ENCODE peak calls at places on chromosomes 16 and 17, in eight cellular contexts. One of them, this sample, is unnamed.

GRCh38 chr17:42553866-42554249 is 1.1 kb downstream of the HSD17B1 start:
- DNase-seq in fibroblast of pulmonary artery: no peak
- DNase-seq in OCI-LY7: no peak
- DNase-seq in heart right ventricle: no peak
- DNase-seq in Panc1: no peak
- DNase-seq in A549: no peak
- DNase-seq in tibial nerve: no peak
- DNase-seq in HL-60: no peak
- DNase-seq in this sample: no peak

GRCh38 chr17:8087075-8087941 is at the start of gene ALOX12B:
- DNase-seq in fibroblast of pulmonary artery: no peak
- DNase-seq in OCI-LY7: no peak
- DNase-seq in heart right ventricle: no peak
- DNase-seq in Panc1: no peak
- DNase-seq in A549: no peak
- DNase-seq in tibial nerve: no peak
- DNase-seq in HL-60: no peak
- DNase-seq in this sample: no peak

GRCh38 chr16:80682435-80683070 is 121.8 kb downstream of the CDYL2 start:
- DNase-seq in fibroblast of pulmonary artery: peak
- DNase-seq in OCI-LY7: no peak
- DNase-seq in heart right ventricle: no peak
- DNase-seq in Panc1: no peak
- DNase-seq in A549: no peak
- DNase-seq in tibial nerve: no peak
- DNase-seq in HL-60: no peak
- DNase-seq in this sample: no peak

GRCh38 chr16:56679813-56680212 is 2.5 kb upstream of the MT1X start:
- DNase-seq in fibroblast of pulmonary artery: no peak
- DNase-seq in OCI-LY7: no peak
- DNase-seq in heart right ventricle: peak
- DNase-seq in Panc1: peak
- DNase-seq in A549: no peak
- DNase-seq in tibial nerve: no peak
- DNase-seq in HL-60: peak
- DNase-seq in this sample: no peak

GRCh38 chr16:29684671-29685070 is 5.7 kb downstream of the QPRT start:
- DNase-seq in fibroblast of pulmonary artery: no peak
- DNase-seq in OCI-LY7: no peak
- DNase-seq in heart right ventricle: no peak
- DNase-seq in Panc1: no peak
- DNase-seq in A549: no peak
- DNase-seq in tibial nerve: no peak
- DNase-seq in HL-60: no peak
- DNase-seq in this sample: peak

GRCh38 chr17:36498155-36498554 is 11.7 kb downstream of the ZNHIT3 start:
- DNase-seq in fibroblast of pulmonary artery: no peak
- DNase-seq in OCI-LY7: no peak
- DNase-seq in heart right ventricle: no peak
- DNase-seq in Panc1: no peak
- DNase-seq in A549: no peak
- DNase-seq in tibial nerve: no peak
- DNase-seq in HL-60: no peak
- DNase-seq in this sample: no peak

GRCh38 chr17:66644311-66644710 is 190.6 kb upstream of the CACNG5 start:
- DNase-seq in fibroblast of pulmonary artery: no peak
- DNase-seq in OCI-LY7: no peak
- DNase-seq in heart right ventricle: no peak
- DNase-seq in Panc1: no peak
- DNase-seq in A549: no peak
- DNase-seq in tibial nerve: no peak
- DNase-seq in HL-60: no peak
- DNase-seq in this sample: no peak

GRCh38 chr16:19379838-19380237 is 37.8 kb upstream of the TMC5 start:
- DNase-seq in fibroblast of pulmonary artery: no peak
- DNase-seq in OCI-LY7: no peak
- DNase-seq in heart right ventricle: no peak
- DNase-seq in Panc1: no peak
- DNase-seq in A549: no peak
- DNase-seq in tibial nerve: no peak
- DNase-seq in HL-60: no peak
- DNase-seq in this sample: no peak

GRCh38 chr16:4426021-4426684 is 485 bp downstream of the DNAJA3 start:
- DNase-seq in fibroblast of pulmonary artery: no peak
- DNase-seq in OCI-LY7: peak
- DNase-seq in heart right ventricle: no peak
- DNase-seq in Panc1: no peak
- DNase-seq in A549: no peak
- DNase-seq in tibial nerve: no peak
- DNase-seq in HL-60: no peak
- DNase-seq in this sample: peak

GRCh38 chr17:63382136-63382535 is 64.0 kb downstream of the CYB561 start:
- DNase-seq in fibroblast of pulmonary artery: no peak
- DNase-seq in OCI-LY7: no peak
- DNase-seq in heart right ventricle: no peak
- DNase-seq in Panc1: no peak
- DNase-seq in A549: no peak
- DNase-seq in tibial nerve: no peak
- DNase-seq in HL-60: no peak
- DNase-seq in this sample: no peak

GRCh38 chr16:72301416-72302048 is 129.6 kb upstream of the PMFBP1 start:
- DNase-seq in fibroblast of pulmonary artery: no peak
- DNase-seq in OCI-LY7: no peak
- DNase-seq in heart right ventricle: no peak
- DNase-seq in Panc1: no peak
- DNase-seq in A549: no peak
- DNase-seq in tibial nerve: no peak
- DNase-seq in HL-60: no peak
- DNase-seq in this sample: no peak

GRCh38 chr17:35799942-35800341 is 4.5 kb upstream of the MMP28 start:
- DNase-seq in fibroblast of pulmonary artery: peak
- DNase-seq in OCI-LY7: no peak
- DNase-seq in heart right ventricle: peak
- DNase-seq in Panc1: no peak
- DNase-seq in A549: peak
- DNase-seq in tibial nerve: no peak
- DNase-seq in HL-60: no peak
- DNase-seq in this sample: no peak

GRCh38 chr16:68374251-68374805 is 63.5 kb downstream of the PRMT7 start:
- DNase-seq in fibroblast of pulmonary artery: no peak
- DNase-seq in OCI-LY7: no peak
- DNase-seq in heart right ventricle: no peak
- DNase-seq in Panc1: no peak
- DNase-seq in A549: no peak
- DNase-seq in tibial nerve: no peak
- DNase-seq in HL-60: no peak
- DNase-seq in this sample: no peak

GRCh38 chr17:49260922-49261291 is 30.3 kb upstream of the PHOSPHO1 start:
- DNase-seq in fibroblast of pulmonary artery: no peak
- DNase-seq in OCI-LY7: no peak
- DNase-seq in heart right ventricle: no peak
- DNase-seq in Panc1: no peak
- DNase-seq in A549: no peak
- DNase-seq in tibial nerve: no peak
- DNase-seq in HL-60: no peak
- DNase-seq in this sample: no peak

GRCh38 chr16:66416136-66416535 is 11.0 kb upstream of the BEAN1 start:
- DNase-seq in fibroblast of pulmonary artery: no peak
- DNase-seq in OCI-LY7: no peak
- DNase-seq in heart right ventricle: no peak
- DNase-seq in Panc1: no peak
- DNase-seq in A549: no peak
- DNase-seq in tibial nerve: no peak
- DNase-seq in HL-60: no peak
- DNase-seq in this sample: no peak

DNA sequence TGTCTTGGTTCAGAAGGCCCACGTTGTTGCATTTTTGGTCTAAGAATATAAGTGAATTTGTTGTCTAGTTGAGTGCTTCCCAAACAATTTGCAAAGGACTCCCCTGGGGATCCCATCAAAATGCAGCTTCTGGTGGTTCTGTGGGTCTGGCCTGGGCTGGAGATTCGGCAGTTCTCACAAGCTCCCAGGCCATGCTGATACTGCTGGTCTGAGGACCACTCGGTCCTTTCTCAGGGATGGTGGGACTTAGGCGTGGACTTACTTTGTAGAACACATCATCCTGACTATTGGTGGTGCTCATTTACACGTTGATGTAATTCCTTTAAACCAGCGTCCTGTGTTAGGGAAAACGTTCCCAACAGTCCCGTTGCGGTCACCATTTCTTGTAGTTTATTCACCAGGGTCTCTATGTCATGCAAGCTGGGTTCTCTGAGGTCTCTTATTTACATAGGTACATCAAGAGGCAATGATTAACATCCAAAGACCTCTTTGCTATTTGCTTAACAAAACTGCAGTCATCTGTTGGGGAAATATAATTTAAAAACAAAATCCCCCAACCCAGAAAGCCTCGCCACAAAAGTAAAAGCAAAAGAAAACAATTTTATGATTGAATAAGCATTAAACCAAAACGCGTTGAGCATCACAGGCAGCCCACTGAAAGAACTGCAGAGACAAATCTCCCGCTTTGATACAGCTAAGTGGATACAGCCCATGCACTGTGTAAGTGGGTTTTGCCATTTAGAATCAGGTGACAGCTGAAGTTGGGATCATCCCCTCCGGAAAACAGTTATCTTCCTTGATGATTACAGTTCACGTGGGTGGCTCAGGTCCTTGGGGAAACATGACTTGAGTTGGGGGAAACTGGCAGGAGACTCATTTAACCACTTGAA is 39.0 kb upstream of the SEC14L1 start:
- DNase-seq in fibroblast of pulmonary artery: no peak
- DNase-seq in OCI-LY7: no peak
- DNase-seq in heart right ventricle: no peak
- DNase-seq in Panc1: no peak
- DNase-seq in A549: no peak
- DNase-seq in tibial nerve: no peak
- DNase-seq in HL-60: no peak
- DNase-seq in this sample: no peak
- TF ChIP-seq CTCF in fibroblast of pulmonary artery: no peak
- TF ChIP-seq CTCF in OCI-LY7: no peak
- TF ChIP-seq CTCF in heart right ventricle: no peak
- TF ChIP-seq CTCF in Panc1: no peak
- TF ChIP-seq CTCF in A549: no peak
- TF ChIP-seq CTCF in tibial nerve: no peak
- TF ChIP-seq CTCF in HL-60: no peak
- TF ChIP-seq CTCF in this sample: no peak

GRCh38 chr17:46195217-46195855 is 2.1 kb upstream of the KANSL1 start:
- DNase-seq in fibroblast of pulmonary artery: no peak
- DNase-seq in OCI-LY7: no peak
- DNase-seq in heart right ventricle: no peak
- DNase-seq in Panc1: no peak
- DNase-seq in A549: no peak
- DNase-seq in tibial nerve: no peak
- DNase-seq in HL-60: no peak
- DNase-seq in this sample: no peak

GRCh38 chr17:46195939-46196338 is 2.7 kb upstream of the KANSL1 start:
- DNase-seq in fibroblast of pulmonary artery: peak
- DNase-seq in OCI-LY7: no peak
- DNase-seq in heart right ventricle: no peak
- DNase-seq in Panc1: no peak
- DNase-seq in A549: no peak
- DNase-seq in tibial nerve: no peak
- DNase-seq in HL-60: no peak
- DNase-seq in this sample: no peak

GRCh38 chr17:46193246-46193625 is at the start of gene KANSL1:
- DNase-seq in fibroblast of pulmonary artery: peak
- DNase-seq in OCI-LY7: peak
- DNase-seq in heart right ventricle: peak
- DNase-seq in Panc1: no peak
- DNase-seq in A549: peak
- DNase-seq in tibial nerve: peak
- DNase-seq in HL-60: peak
- DNase-seq in this sample: peak

GRCh38 chr17:46193626-46194392 is 580 bp upstream of the KANSL1 start:
- DNase-seq in fibroblast of pulmonary artery: peak
- DNase-seq in OCI-LY7: peak
- DNase-seq in heart right ventricle: peak
- DNase-seq in Panc1: peak
- DNase-seq in A549: peak
- DNase-seq in tibial nerve: peak
- DNase-seq in HL-60: peak
- DNase-seq in this sample: peak

DNA sequence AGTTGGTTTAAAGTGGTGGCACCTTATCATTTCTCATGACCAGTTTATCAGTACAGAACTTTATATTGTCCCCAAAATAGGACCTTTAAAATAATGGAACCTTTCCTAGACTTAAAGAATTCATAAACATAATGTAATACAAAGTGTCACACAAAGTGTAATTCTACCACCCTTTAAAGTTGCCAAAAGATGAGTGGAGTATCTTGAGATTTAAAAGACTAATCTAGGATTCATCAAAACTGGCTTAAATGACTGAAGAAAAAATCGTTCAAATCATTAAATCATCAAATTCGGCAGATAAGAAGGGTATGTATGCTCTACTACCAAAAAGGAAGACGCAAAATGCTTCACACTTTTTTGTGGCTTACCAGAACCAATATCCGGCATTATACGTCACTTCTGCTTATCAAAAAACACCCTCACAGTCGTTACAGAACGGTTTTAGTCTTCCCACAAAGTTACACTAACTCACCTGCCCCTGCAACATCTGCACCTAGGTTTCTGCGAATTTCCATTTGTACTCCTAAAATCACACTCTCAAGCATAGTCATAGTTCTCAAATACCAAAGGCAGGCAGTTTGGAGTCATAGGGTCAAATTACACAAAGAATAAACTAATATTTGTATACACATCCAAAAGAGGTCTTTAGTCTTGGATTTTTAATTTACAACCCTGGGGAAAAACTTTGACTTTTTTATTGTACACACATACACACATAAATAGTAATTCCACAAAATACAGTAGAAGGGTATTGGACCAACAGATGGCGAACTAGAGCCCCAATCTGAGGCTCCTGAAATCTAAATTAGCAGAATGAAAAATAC is 1.4 kb upstream of the KANSL1 start:
- DNase-seq in fibroblast of pulmonary artery: peak
- DNase-seq in OCI-LY7: peak
- DNase-seq in heart right ventricle: no peak
- DNase-seq in Panc1: peak
- DNase-seq in A549: peak
- DNase-seq in tibial nerve: peak
- DNase-seq in HL-60: no peak
- DNase-seq in this sample: peak
- TF ChIP-seq CTCF in fibroblast of pulmonary artery: peak
- TF ChIP-seq CTCF in OCI-LY7: peak
- TF ChIP-seq CTCF in heart right ventricle: peak
- TF ChIP-seq CTCF in Panc1: peak
- TF ChIP-seq CTCF in A549: peak
- TF ChIP-seq CTCF in tibial nerve: no peak
- TF ChIP-seq CTCF in HL-60: peak
- TF ChIP-seq CTCF in this sample: peak

GRCh38 chr17:41456206-41456605 is 11.0 kb downstream of the KRT32 start:
- DNase-seq in fibroblast of pulmonary artery: no peak
- DNase-seq in OCI-LY7: no peak
- DNase-seq in heart right ventricle: no peak
- DNase-seq in Panc1: no peak
- DNase-seq in A549: peak
- DNase-seq in tibial nerve: no peak
- DNase-seq in HL-60: no peak
- DNase-seq in this sample: no peak
- TF ChIP-seq CTCF in fibroblast of pulmonary artery: no peak
- TF ChIP-seq CTCF in OCI-LY7: no peak
- TF ChIP-seq CTCF in heart right ventricle: peak
- TF ChIP-seq CTCF in Panc1: no peak
- TF ChIP-seq CTCF in A549: no peak
- TF ChIP-seq CTCF in tibial nerve: no peak
- TF ChIP-seq CTCF in HL-60: no peak
- TF ChIP-seq CTCF in this sample: no peak

GRCh38 chr17:43873091-43873490 is 26.1 kb downstream of the CD300LG start:
- DNase-seq in fibroblast of pulmonary artery: no peak
- DNase-seq in OCI-LY7: no peak
- DNase-seq in heart right ventricle: no peak
- DNase-seq in Panc1: no peak
- DNase-seq in A549: no peak
- DNase-seq in tibial nerve: no peak
- DNase-seq in HL-60: no peak
- DNase-seq in this sample: no peak
- TF ChIP-seq CTCF in fibroblast of pulmonary artery: no peak
- TF ChIP-seq CTCF in OCI-LY7: peak
- TF ChIP-seq CTCF in heart right ventricle: peak
- TF ChIP-seq CTCF in Panc1: no peak
- TF ChIP-seq CTCF in A549: no peak
- TF ChIP-seq CTCF in tibial nerve: no peak
- TF ChIP-seq CTCF in HL-60: no peak
- TF ChIP-seq CTCF in this sample: no peak